ENCODE peak calls at places on chromosome 15, in four cellular contexts. J is iPS DF 6.9, G is HuH-7.5, W is iPS-NIHi11. P is an unnamed sample.

GRCh38 chr15:59222106-59222505 is 15.5 kb downstream of the LDHAL6B start:
- DNase-seq in J (no peak), G (no peak), W (no peak), P (peak; percentile 13)

GRCh38 chr15:33679065-33679464 is 289.2 kb upstream of the CHRM5 start:
- DNase-seq in J (no peak), G (no peak), W (no peak), P (no peak)

GRCh38 chr15:92650256-92650655 is 5.3 kb downstream of the FAM174B start:
- DNase-seq in J (no peak), G (no peak), W (no peak), P (no peak)

GRCh38 chr15:58865420-58865880 is 68.0 kb downstream of the SLTM start:
- DNase-seq in J (no peak), G (peak; percentile 44), W (no peak), P (no peak)

GRCh38 chr15:47196057-47196456 is 521.2 kb upstream of the SEMA6D start:
- DNase-seq in J (peak; percentile 84), G (peak; percentile 18), W (peak; percentile 63), P (peak; percentile 48)

GRCh38 chr15:86935841-86936240 is 856.2 kb downstream of the AGBL1 start:
- DNase-seq in J (no peak), G (no peak), W (peak; percentile 41), P (no peak)

GRCh38 chr15:55289011-55289572 is 521 bp downstream of the RAB27A start:
- DNase-seq in J (no peak), G (peak; percentile 40), W (peak; percentile 37), P (no peak)

GRCh38 chr15:70507772-70508351 is 255.5 kb downstream of the UACA start:
- DNase-seq in J (no peak), G (peak; percentile 77), W (peak; percentile 53), P (no peak)

GRCh38 chr15:92810418-92811138 is 89.5 kb upstream of the CHD2 start:
- DNase-seq in J (no peak), G (peak; percentile 46), W (no peak), P (peak; percentile 81)

GRCh38 chr15:78944669-78945407 is at the start of gene CTSH:
- DNase-seq in J (peak; percentile 27), G (peak; percentile 89), W (peak; percentile 98), P (peak; percentile 24)

GRCh38 chr15:96421211-96421610 is 90.7 kb downstream of the NR2F2 start:
- DNase-seq in J (no peak), G (no peak), W (no peak), P (no peak)

P was measured in COLO829.